ENCODE peak calls at places on chromosomes 2 and 18, in nine cellular contexts. L is transverse colon; O is SK-MEL-5; R is cardiac muscle cell; A is hypothalamus; H is SW480; B is GM18507; Z is cardiac fibroblast; K is stimulated activated naive CD4-positive, alpha-beta T cell. T is an unnamed sample.

GRCh38 chr2:73297151-73297559 is 3.8 kb upstream of the EGR4 start:
- DNase-seq in L (no peak), O (no peak), R (peak; percentile 10), A (no peak), H (no peak), B (no peak), Z (no peak), K (no peak), T (no peak)

GRCh38 chr2:176997074-176997791 is 215.4 kb upstream of the HNRNPA3 start:
- DNase-seq in L (peak; percentile 33), O (no peak), R (peak; percentile 54), A (no peak), H (peak; percentile 90), B (no peak), Z (peak; percentile 89), K (no peak), T (no peak)

GRCh38 chr18:21747764-21748693 is 7.4 kb downstream of the MIB1 start:
- DNase-seq in L (no peak), O (no peak), R (no peak), A (no peak), H (no peak), B (no peak), Z (no peak), K (no peak), T (no peak)

GRCh38 chr2:128687551-128687945 is 368.9 kb upstream of the HS6ST1 start:
- DNase-seq in L (no peak), O (no peak), R (no peak), A (no peak), H (no peak), B (no peak), Z (no peak), K (no peak), T (no peak)

GRCh38 chr2:69694894-69695849 is 46.8 kb upstream of the ANXA4 start:
- DNase-seq in L (no peak), O (no peak), R (peak; percentile 72), A (no peak), H (peak; percentile 14), B (no peak), Z (peak; percentile 76), K (no peak), T (no peak)

GRCh38 chr2:219521066-219521880 is 7.0 kb downstream of the ASIC4 start:
- DNase-seq in L (peak; percentile 21), O (peak; percentile 78), R (peak; percentile 52), A (no peak), H (peak; percentile 54), B (no peak), Z (peak; percentile 36), K (no peak), T (no peak)

GRCh38 chr18:28161608-28162599 is 15.0 kb downstream of the CDH2 start:
- DNase-seq in L (no peak), O (no peak), R (no peak), A (no peak), H (no peak), B (no peak), Z (peak; percentile 56), K (no peak), T (no peak)

GRCh38 chr2:201260302-201260800 is at the start of gene CASP8:
- DNase-seq in L (peak; percentile 62), O (no peak), R (peak; percentile 76), A (no peak), H (no peak), B (no peak), Z (peak; percentile 81), K (peak; percentile 36), T (no peak)

GRCh38 chr2:188529710-188530109 is 238.0 kb downstream of the GULP1 start:
- DNase-seq in L (no peak), O (no peak), R (no peak), A (no peak), H (no peak), B (no peak), Z (no peak), K (no peak), T (no peak)